ENCODE peak calls at places on chromosomes 5 and 9, in nine cellular contexts. One of them, this sample, is unnamed.

GRCh38 chr5:37740331-37741066 is 99.3 kb downstream of the GDNF start:
- DNase-seq in NCI-H1092 treated with DMSO at 0.1 percent for 48 hours: no peak
- DNase-seq in DMS153: no peak
- DNase-seq in stomach: no peak
- DNase-seq in suprapubic skin: no peak
- DNase-seq in HTR-8/SVneo: no peak
- DNase-seq in activated CD4-positive, alpha-beta memory T cell treated with anti-CD3 and anti-CD28 coated beads, Interleukin-2, amount 10 ng/mL, durations not matched to agents 7 days and 5 days: no peak
- DNase-seq in amygdala: no peak
- DNase-seq in fibroblast of the aortic adventitia: peak; percentile 73
- DNase-seq in this sample: no peak

GRCh38 chr9:70056545-70056944 is 12.9 kb downstream of the MAMDC2 start:
- DNase-seq in NCI-H1092 treated with DMSO at 0.1 percent for 48 hours: no peak
- DNase-seq in DMS153: no peak
- DNase-seq in stomach: no peak
- DNase-seq in suprapubic skin: no peak
- DNase-seq in HTR-8/SVneo: no peak
- DNase-seq in activated CD4-positive, alpha-beta memory T cell treated with anti-CD3 and anti-CD28 coated beads, Interleukin-2, amount 10 ng/mL, durations not matched to agents 7 days and 5 days: no peak
- DNase-seq in amygdala: no peak
- DNase-seq in fibroblast of the aortic adventitia: no peak
- DNase-seq in this sample: no peak

GRCh38 chr9:104093162-104093561 is 947 bp upstream of the SMC2 start:
- DNase-seq in NCI-H1092 treated with DMSO at 0.1 percent for 48 hours: peak; percentile 71
- DNase-seq in DMS153: no peak
- DNase-seq in stomach: no peak
- DNase-seq in suprapubic skin: no peak
- DNase-seq in HTR-8/SVneo: no peak
- DNase-seq in activated CD4-positive, alpha-beta memory T cell treated with anti-CD3 and anti-CD28 coated beads, Interleukin-2, amount 10 ng/mL, durations not matched to agents 7 days and 5 days: no peak
- DNase-seq in amygdala: no peak
- DNase-seq in fibroblast of the aortic adventitia: peak; percentile 43
- DNase-seq in this sample: no peak

GRCh38 chr5:32109236-32109635 is 64.9 kb downstream of the GOLPH3 start:
- DNase-seq in NCI-H1092 treated with DMSO at 0.1 percent for 48 hours: no peak
- DNase-seq in DMS153: no peak
- DNase-seq in stomach: no peak
- DNase-seq in suprapubic skin: no peak
- DNase-seq in HTR-8/SVneo: no peak
- DNase-seq in activated CD4-positive, alpha-beta memory T cell treated with anti-CD3 and anti-CD28 coated beads, Interleukin-2, amount 10 ng/mL, durations not matched to agents 7 days and 5 days: no peak
- DNase-seq in amygdala: no peak
- DNase-seq in fibroblast of the aortic adventitia: peak; percentile 37
- DNase-seq in this sample: no peak

GRCh38 chr9:96581301-96581700 is 38.3 kb downstream of the CDC14B start:
- DNase-seq in NCI-H1092 treated with DMSO at 0.1 percent for 48 hours: no peak
- DNase-seq in DMS153: no peak
- DNase-seq in stomach: no peak
- DNase-seq in suprapubic skin: no peak
- DNase-seq in HTR-8/SVneo: no peak
- DNase-seq in activated CD4-positive, alpha-beta memory T cell treated with anti-CD3 and anti-CD28 coated beads, Interleukin-2, amount 10 ng/mL, durations not matched to agents 7 days and 5 days: no peak
- DNase-seq in amygdala: no peak
- DNase-seq in fibroblast of the aortic adventitia: no peak
- DNase-seq in this sample: no peak

GRCh38 chr5:14322437-14323187 is 179.5 kb downstream of the TRIO start:
- DNase-seq in NCI-H1092 treated with DMSO at 0.1 percent for 48 hours: peak; percentile 74
- DNase-seq in DMS153: no peak
- DNase-seq in stomach: no peak
- DNase-seq in suprapubic skin: no peak
- DNase-seq in HTR-8/SVneo: no peak
- DNase-seq in activated CD4-positive, alpha-beta memory T cell treated with anti-CD3 and anti-CD28 coated beads, Interleukin-2, amount 10 ng/mL, durations not matched to agents 7 days and 5 days: no peak
- DNase-seq in amygdala: no peak
- DNase-seq in fibroblast of the aortic adventitia: no peak
- DNase-seq in this sample: no peak

GRCh38 chr9:136542246-136543041 is 3.4 kb downstream of the NOTCH1 start:
- DNase-seq in NCI-H1092 treated with DMSO at 0.1 percent for 48 hours: no peak
- DNase-seq in DMS153: no peak
- DNase-seq in stomach: no peak
- DNase-seq in suprapubic skin: no peak
- DNase-seq in HTR-8/SVneo: no peak
- DNase-seq in activated CD4-positive, alpha-beta memory T cell treated with anti-CD3 and anti-CD28 coated beads, Interleukin-2, amount 10 ng/mL, durations not matched to agents 7 days and 5 days: no peak
- DNase-seq in amygdala: peak; percentile 64
- DNase-seq in fibroblast of the aortic adventitia: no peak
- DNase-seq in this sample: no peak

GRCh38 chr9:124708070-124708469 is 63.0 kb downstream of the NR6A1 start:
- DNase-seq in NCI-H1092 treated with DMSO at 0.1 percent for 48 hours: no peak
- DNase-seq in DMS153: no peak
- DNase-seq in stomach: no peak
- DNase-seq in suprapubic skin: no peak
- DNase-seq in HTR-8/SVneo: no peak
- DNase-seq in activated CD4-positive, alpha-beta memory T cell treated with anti-CD3 and anti-CD28 coated beads, Interleukin-2, amount 10 ng/mL, durations not matched to agents 7 days and 5 days: no peak
- DNase-seq in amygdala: no peak
- DNase-seq in fibroblast of the aortic adventitia: no peak
- DNase-seq in this sample: no peak

GRCh38 chr9:86217076-86217475 is 42.4 kb downstream of the C9orf153 start:
- DNase-seq in NCI-H1092 treated with DMSO at 0.1 percent for 48 hours: no peak
- DNase-seq in DMS153: no peak
- DNase-seq in stomach: no peak
- DNase-seq in suprapubic skin: no peak
- DNase-seq in HTR-8/SVneo: no peak
- DNase-seq in activated CD4-positive, alpha-beta memory T cell treated with anti-CD3 and anti-CD28 coated beads, Interleukin-2, amount 10 ng/mL, durations not matched to agents 7 days and 5 days: no peak
- DNase-seq in amygdala: no peak
- DNase-seq in fibroblast of the aortic adventitia: no peak
- DNase-seq in this sample: no peak

GRCh38 chr9:138102246-138103051 is 224.9 kb downstream of the CACNA1B start:
- DNase-seq in NCI-H1092 treated with DMSO at 0.1 percent for 48 hours: no peak
- DNase-seq in DMS153: no peak
- DNase-seq in stomach: peak; percentile 18
- DNase-seq in suprapubic skin: no peak
- DNase-seq in HTR-8/SVneo: no peak
- DNase-seq in activated CD4-positive, alpha-beta memory T cell treated with anti-CD3 and anti-CD28 coated beads, Interleukin-2, amount 10 ng/mL, durations not matched to agents 7 days and 5 days: peak; percentile 6
- DNase-seq in amygdala: no peak
- DNase-seq in fibroblast of the aortic adventitia: no peak
- DNase-seq in this sample: no peak

GRCh38 chr9:29691758-29692407 is 2118.6 kb upstream of the C9orf72 start:
- DNase-seq in NCI-H1092 treated with DMSO at 0.1 percent for 48 hours: peak; percentile 5
- DNase-seq in DMS153: no peak
- DNase-seq in stomach: no peak
- DNase-seq in suprapubic skin: no peak
- DNase-seq in HTR-8/SVneo: no peak
- DNase-seq in activated CD4-positive, alpha-beta memory T cell treated with anti-CD3 and anti-CD28 coated beads, Interleukin-2, amount 10 ng/mL, durations not matched to agents 7 days and 5 days: no peak
- DNase-seq in amygdala: peak; percentile 1
- DNase-seq in fibroblast of the aortic adventitia: peak; percentile 48
- DNase-seq in this sample: no peak

GRCh38 chr5:152673601-152674000 is 268.5 kb upstream of the NMUR2 start:
- DNase-seq in NCI-H1092 treated with DMSO at 0.1 percent for 48 hours: no peak
- DNase-seq in DMS153: no peak
- DNase-seq in stomach: no peak
- DNase-seq in suprapubic skin: no peak
- DNase-seq in HTR-8/SVneo: no peak
- DNase-seq in activated CD4-positive, alpha-beta memory T cell treated with anti-CD3 and anti-CD28 coated beads, Interleukin-2, amount 10 ng/mL, durations not matched to agents 7 days and 5 days: no peak
- DNase-seq in amygdala: no peak
- DNase-seq in fibroblast of the aortic adventitia: no peak
- DNase-seq in this sample: no peak

GRCh38 chr5:149847611-149848010 is 97.0 kb downstream of the PDE6A start:
- DNase-seq in NCI-H1092 treated with DMSO at 0.1 percent for 48 hours: no peak
- DNase-seq in DMS153: no peak
- DNase-seq in stomach: no peak
- DNase-seq in suprapubic skin: no peak
- DNase-seq in HTR-8/SVneo: no peak
- DNase-seq in activated CD4-positive, alpha-beta memory T cell treated with anti-CD3 and anti-CD28 coated beads, Interleukin-2, amount 10 ng/mL, durations not matched to agents 7 days and 5 days: no peak
- DNase-seq in amygdala: no peak
- DNase-seq in fibroblast of the aortic adventitia: no peak
- DNase-seq in this sample: no peak

GRCh38 chr5:90477073-90477472 is 2.4 kb downstream of the POLR3G start:
- DNase-seq in NCI-H1092 treated with DMSO at 0.1 percent for 48 hours: no peak
- DNase-seq in DMS153: no peak
- DNase-seq in stomach: no peak
- DNase-seq in suprapubic skin: no peak
- DNase-seq in HTR-8/SVneo: no peak
- DNase-seq in activated CD4-positive, alpha-beta memory T cell treated with anti-CD3 and anti-CD28 coated beads, Interleukin-2, amount 10 ng/mL, durations not matched to agents 7 days and 5 days: no peak
- DNase-seq in amygdala: peak; percentile 14
- DNase-seq in fibroblast of the aortic adventitia: no peak
- DNase-seq in this sample: no peak

GRCh38 chr9:109460576-109460975 is 37.5 kb downstream of the PTPN3 start:
- DNase-seq in NCI-H1092 treated with DMSO at 0.1 percent for 48 hours: no peak
- DNase-seq in DMS153: no peak
- DNase-seq in stomach: no peak
- DNase-seq in suprapubic skin: no peak
- DNase-seq in HTR-8/SVneo: no peak
- DNase-seq in activated CD4-positive, alpha-beta memory T cell treated with anti-CD3 and anti-CD28 coated beads, Interleukin-2, amount 10 ng/mL, durations not matched to agents 7 days and 5 days: no peak
- DNase-seq in amygdala: no peak
- DNase-seq in fibroblast of the aortic adventitia: no peak
- DNase-seq in this sample: no peak

GRCh38 chr5:91219141-91219802 is 163.8 kb downstream of the ARRDC3 start:
- DNase-seq in NCI-H1092 treated with DMSO at 0.1 percent for 48 hours: no peak
- DNase-seq in DMS153: no peak
- DNase-seq in stomach: peak; percentile 48
- DNase-seq in suprapubic skin: no peak
- DNase-seq in HTR-8/SVneo: no peak
- DNase-seq in activated CD4-positive, alpha-beta memory T cell treated with anti-CD3 and anti-CD28 coated beads, Interleukin-2, amount 10 ng/mL, durations not matched to agents 7 days and 5 days: no peak
- DNase-seq in amygdala: no peak
- DNase-seq in fibroblast of the aortic adventitia: peak; percentile 97
- DNase-seq in this sample: no peak

GRCh38 chr5:78537821-78538220 is 110.8 kb downstream of the LHFPL2 start:
- DNase-seq in NCI-H1092 treated with DMSO at 0.1 percent for 48 hours: peak; percentile 29
- DNase-seq in DMS153: no peak
- DNase-seq in stomach: no peak
- DNase-seq in suprapubic skin: no peak
- DNase-seq in HTR-8/SVneo: peak; percentile 54
- DNase-seq in activated CD4-positive, alpha-beta memory T cell treated with anti-CD3 and anti-CD28 coated beads, Interleukin-2, amount 10 ng/mL, durations not matched to agents 7 days and 5 days: no peak
- DNase-seq in amygdala: peak; percentile 71
- DNase-seq in fibroblast of the aortic adventitia: peak; percentile 77
- DNase-seq in this sample: no peak

GRCh38 chr5:145834917-145835838 is at the start of gene PRELID2:
- DNase-seq in NCI-H1092 treated with DMSO at 0.1 percent for 48 hours: peak; percentile 67
- DNase-seq in DMS153: peak; percentile 52
- DNase-seq in stomach: peak; percentile 94
- DNase-seq in suprapubic skin: peak; percentile 90
- DNase-seq in HTR-8/SVneo: peak; percentile 75
- DNase-seq in activated CD4-positive, alpha-beta memory T cell treated with anti-CD3 and anti-CD28 coated beads, Interleukin-2, amount 10 ng/mL, durations not matched to agents 7 days and 5 days: peak; percentile 72
- DNase-seq in amygdala: peak; percentile 80
- DNase-seq in fibroblast of the aortic adventitia: peak; percentile 84
- DNase-seq in this sample: peak; percentile 92

GRCh38 chr5:85000671-85001070 is 616.0 kb upstream of the EDIL3 start:
- DNase-seq in NCI-H1092 treated with DMSO at 0.1 percent for 48 hours: no peak
- DNase-seq in DMS153: no peak
- DNase-seq in stomach: no peak
- DNase-seq in suprapubic skin: no peak
- DNase-seq in HTR-8/SVneo: no peak
- DNase-seq in activated CD4-positive, alpha-beta memory T cell treated with anti-CD3 and anti-CD28 coated beads, Interleukin-2, amount 10 ng/mL, durations not matched to agents 7 days and 5 days: no peak
- DNase-seq in amygdala: no peak
- DNase-seq in fibroblast of the aortic adventitia: no peak
- DNase-seq in this sample: no peak

GRCh38 chr5:57745676-57746075 is 263.1 kb upstream of the ACTBL2 start:
- DNase-seq in NCI-H1092 treated with DMSO at 0.1 percent for 48 hours: no peak
- DNase-seq in DMS153: no peak
- DNase-seq in stomach: no peak
- DNase-seq in suprapubic skin: no peak
- DNase-seq in HTR-8/SVneo: no peak
- DNase-seq in activated CD4-positive, alpha-beta memory T cell treated with anti-CD3 and anti-CD28 coated beads, Interleukin-2, amount 10 ng/mL, durations not matched to agents 7 days and 5 days: no peak
- DNase-seq in amygdala: no peak
- DNase-seq in fibroblast of the aortic adventitia: no peak
- DNase-seq in this sample: no peak

GRCh38 chr9:110081395-110081794 is 126.6 kb downstream of the C9orf152 start:
- DNase-seq in NCI-H1092 treated with DMSO at 0.1 percent for 48 hours: no peak
- DNase-seq in DMS153: no peak
- DNase-seq in stomach: no peak
- DNase-seq in suprapubic skin: no peak
- DNase-seq in HTR-8/SVneo: no peak
- DNase-seq in activated CD4-positive, alpha-beta memory T cell treated with anti-CD3 and anti-CD28 coated beads, Interleukin-2, amount 10 ng/mL, durations not matched to agents 7 days and 5 days: no peak
- DNase-seq in amygdala: no peak
- DNase-seq in fibroblast of the aortic adventitia: peak; percentile 67
- DNase-seq in this sample: no peak

GRCh38 chr9:27198175-27198574 is 89.2 kb downstream of the TEK start:
- DNase-seq in NCI-H1092 treated with DMSO at 0.1 percent for 48 hours: peak; percentile 4
- DNase-seq in DMS153: no peak
- DNase-seq in stomach: no peak
- DNase-seq in suprapubic skin: no peak
- DNase-seq in HTR-8/SVneo: no peak
- DNase-seq in activated CD4-positive, alpha-beta memory T cell treated with anti-CD3 and anti-CD28 coated beads, Interleukin-2, amount 10 ng/mL, durations not matched to agents 7 days and 5 days: no peak
- DNase-seq in amygdala: no peak
- DNase-seq in fibroblast of the aortic adventitia: peak; percentile 11
- DNase-seq in this sample: no peak

GRCh38 chr9:24846248-24846912 is 300.7 kb upstream of the IZUMO3 start:
- DNase-seq in NCI-H1092 treated with DMSO at 0.1 percent for 48 hours: no peak
- DNase-seq in DMS153: no peak
- DNase-seq in stomach: no peak
- DNase-seq in suprapubic skin: no peak
- DNase-seq in HTR-8/SVneo: no peak
- DNase-seq in activated CD4-positive, alpha-beta memory T cell treated with anti-CD3 and anti-CD28 coated beads, Interleukin-2, amount 10 ng/mL, durations not matched to agents 7 days and 5 days: no peak
- DNase-seq in amygdala: no peak
- DNase-seq in fibroblast of the aortic adventitia: no peak
- DNase-seq in this sample: no peak

GRCh38 chr9:27470291-27470805 is 53.7 kb upstream of the IFNK start:
- DNase-seq in NCI-H1092 treated with DMSO at 0.1 percent for 48 hours: no peak
- DNase-seq in DMS153: no peak
- DNase-seq in stomach: no peak
- DNase-seq in suprapubic skin: no peak
- DNase-seq in HTR-8/SVneo: no peak
- DNase-seq in activated CD4-positive, alpha-beta memory T cell treated with anti-CD3 and anti-CD28 coated beads, Interleukin-2, amount 10 ng/mL, durations not matched to agents 7 days and 5 days: no peak
- DNase-seq in amygdala: no peak
- DNase-seq in fibroblast of the aortic adventitia: no peak
- DNase-seq in this sample: no peak

GRCh38 chr5:139282195-139282557 is 11.4 kb upstream of the MATR3 start:
- DNase-seq in NCI-H1092 treated with DMSO at 0.1 percent for 48 hours: no peak
- DNase-seq in DMS153: no peak
- DNase-seq in stomach: no peak
- DNase-seq in suprapubic skin: no peak
- DNase-seq in HTR-8/SVneo: no peak
- DNase-seq in activated CD4-positive, alpha-beta memory T cell treated with anti-CD3 and anti-CD28 coated beads, Interleukin-2, amount 10 ng/mL, durations not matched to agents 7 days and 5 days: no peak
- DNase-seq in amygdala: no peak
- DNase-seq in fibroblast of the aortic adventitia: peak; percentile 35
- DNase-seq in this sample: no peak

GRCh38 chr5:38426986-38427950 is 129.2 kb downstream of the LIFR start:
- DNase-seq in NCI-H1092 treated with DMSO at 0.1 percent for 48 hours: no peak
- DNase-seq in DMS153: no peak
- DNase-seq in stomach: no peak
- DNase-seq in suprapubic skin: no peak
- DNase-seq in HTR-8/SVneo: no peak
- DNase-seq in activated CD4-positive, alpha-beta memory T cell treated with anti-CD3 and anti-CD28 coated beads, Interleukin-2, amount 10 ng/mL, durations not matched to agents 7 days and 5 days: no peak
- DNase-seq in amygdala: no peak
- DNase-seq in fibroblast of the aortic adventitia: no peak
- DNase-seq in this sample: peak; percentile 69

GRCh38 chr5:60207031-60207430 is 313.5 kb upstream of the PDE4D start:
- DNase-seq in NCI-H1092 treated with DMSO at 0.1 percent for 48 hours: no peak
- DNase-seq in DMS153: no peak
- DNase-seq in stomach: no peak
- DNase-seq in suprapubic skin: no peak
- DNase-seq in HTR-8/SVneo: no peak
- DNase-seq in activated CD4-positive, alpha-beta memory T cell treated with anti-CD3 and anti-CD28 coated beads, Interleukin-2, amount 10 ng/mL, durations not matched to agents 7 days and 5 days: no peak
- DNase-seq in amygdala: no peak
- DNase-seq in fibroblast of the aortic adventitia: no peak
- DNase-seq in this sample: no peak

GRCh38 chr9:6502399-6502798 is 89.4 kb downstream of the UHRF2 start:
- DNase-seq in NCI-H1092 treated with DMSO at 0.1 percent for 48 hours: no peak
- DNase-seq in DMS153: no peak
- DNase-seq in stomach: no peak
- DNase-seq in suprapubic skin: no peak
- DNase-seq in HTR-8/SVneo: no peak
- DNase-seq in activated CD4-positive, alpha-beta memory T cell treated with anti-CD3 and anti-CD28 coated beads, Interleukin-2, amount 10 ng/mL, durations not matched to agents 7 days and 5 days: no peak
- DNase-seq in amygdala: no peak
- DNase-seq in fibroblast of the aortic adventitia: no peak
- DNase-seq in this sample: no peak

GRCh38 chr5:8953016-8953415 is 592.9 kb downstream of the SEMA5A start:
- DNase-seq in NCI-H1092 treated with DMSO at 0.1 percent for 48 hours: no peak
- DNase-seq in DMS153: no peak
- DNase-seq in stomach: no peak
- DNase-seq in suprapubic skin: no peak
- DNase-seq in HTR-8/SVneo: no peak
- DNase-seq in activated CD4-positive, alpha-beta memory T cell treated with anti-CD3 and anti-CD28 coated beads, Interleukin-2, amount 10 ng/mL, durations not matched to agents 7 days and 5 days: no peak
- DNase-seq in amygdala: no peak
- DNase-seq in fibroblast of the aortic adventitia: peak; percentile 6
- DNase-seq in this sample: no peak

GRCh38 chr9:104536756-104537155 is at the start of gene OR13C3:
- DNase-seq in NCI-H1092 treated with DMSO at 0.1 percent for 48 hours: no peak
- DNase-seq in DMS153: no peak
- DNase-seq in stomach: no peak
- DNase-seq in suprapubic skin: no peak
- DNase-seq in HTR-8/SVneo: no peak
- DNase-seq in activated CD4-positive, alpha-beta memory T cell treated with anti-CD3 and anti-CD28 coated beads, Interleukin-2, amount 10 ng/mL, durations not matched to agents 7 days and 5 days: no peak
- DNase-seq in amygdala: no peak
- DNase-seq in fibroblast of the aortic adventitia: no peak
- DNase-seq in this sample: no peak

GRCh38 chr5:42994285-42995151 is 45.6 kb downstream of the ANXA2R start:
- DNase-seq in NCI-H1092 treated with DMSO at 0.1 percent for 48 hours: no peak
- DNase-seq in DMS153: no peak
- DNase-seq in stomach: peak; percentile 78
- DNase-seq in suprapubic skin: peak; percentile 93
- DNase-seq in HTR-8/SVneo: peak; percentile 75
- DNase-seq in activated CD4-positive, alpha-beta memory T cell treated with anti-CD3 and anti-CD28 coated beads, Interleukin-2, amount 10 ng/mL, durations not matched to agents 7 days and 5 days: peak; percentile 91
- DNase-seq in amygdala: peak; percentile 81
- DNase-seq in fibroblast of the aortic adventitia: peak; percentile 96
- DNase-seq in this sample: peak; percentile 94

This sample was measured in cardiac septum.